ENCODE peak calls at places on chromosomes 1 and 21, in eight cellular contexts. One of them, this sample, is unnamed.

GRCh38 chr1:30518186-30518585 is 205.2 kb downstream of the MATN1 start:
- DNase-seq in esophagus squamous epithelium: no peak
- DNase-seq in tibial artery: peak; percentile 28
- DNase-seq in psoas muscle: no peak
- DNase-seq in thoracic aorta: no peak
- DNase-seq in HCT116: no peak
- DNase-seq in cardiac muscle cell: no peak
- DNase-seq in CD4-positive, alpha-beta memory T cell: no peak
- DNase-seq in this sample: no peak

GRCh38 chr1:177448652-177449351 is 278.0 kb downstream of the BRINP2 start:
- DNase-seq in esophagus squamous epithelium: no peak
- DNase-seq in tibial artery: no peak
- DNase-seq in psoas muscle: peak; percentile 55
- DNase-seq in thoracic aorta: no peak
- DNase-seq in HCT116: no peak
- DNase-seq in cardiac muscle cell: no peak
- DNase-seq in CD4-positive, alpha-beta memory T cell: no peak
- DNase-seq in this sample: no peak

GRCh38 chr1:61337037-61337436 is 254.7 kb downstream of the NFIA start:
- DNase-seq in esophagus squamous epithelium: no peak
- DNase-seq in tibial artery: no peak
- DNase-seq in psoas muscle: no peak
- DNase-seq in thoracic aorta: no peak
- DNase-seq in HCT116: no peak
- DNase-seq in cardiac muscle cell: no peak
- DNase-seq in CD4-positive, alpha-beta memory T cell: no peak
- DNase-seq in this sample: no peak

GRCh38 chr1:20626098-20626427 is 7.2 kb upstream of the PINK1 start:
- DNase-seq in esophagus squamous epithelium: no peak
- DNase-seq in tibial artery: no peak
- DNase-seq in psoas muscle: no peak
- DNase-seq in thoracic aorta: no peak
- DNase-seq in HCT116: no peak
- DNase-seq in cardiac muscle cell: no peak
- DNase-seq in CD4-positive, alpha-beta memory T cell: no peak
- DNase-seq in this sample: no peak

GRCh38 chr1:225882699-225883615 is 777 bp upstream of the TMEM63A start:
- DNase-seq in esophagus squamous epithelium: no peak
- DNase-seq in tibial artery: peak; percentile 83
- DNase-seq in psoas muscle: peak; percentile 71
- DNase-seq in thoracic aorta: no peak
- DNase-seq in HCT116: no peak
- DNase-seq in cardiac muscle cell: peak; percentile 51
- DNase-seq in CD4-positive, alpha-beta memory T cell: peak; percentile 32
- DNase-seq in this sample: peak; percentile 20

GRCh38 chr1:14835725-14836124 is 237.2 kb downstream of the KAZN start:
- DNase-seq in esophagus squamous epithelium: no peak
- DNase-seq in tibial artery: no peak
- DNase-seq in psoas muscle: no peak
- DNase-seq in thoracic aorta: no peak
- DNase-seq in HCT116: no peak
- DNase-seq in cardiac muscle cell: no peak
- DNase-seq in CD4-positive, alpha-beta memory T cell: no peak
- DNase-seq in this sample: no peak

GRCh38 chr21:29233611-29234540 is 64.8 kb upstream of the BACH1 start:
- DNase-seq in esophagus squamous epithelium: no peak
- DNase-seq in tibial artery: no peak
- DNase-seq in psoas muscle: no peak
- DNase-seq in thoracic aorta: no peak
- DNase-seq in HCT116: no peak
- DNase-seq in cardiac muscle cell: no peak
- DNase-seq in CD4-positive, alpha-beta memory T cell: no peak
- DNase-seq in this sample: no peak

GRCh38 chr1:165865941-165866340 is 38.5 kb downstream of the UCK2 start:
- DNase-seq in esophagus squamous epithelium: no peak
- DNase-seq in tibial artery: no peak
- DNase-seq in psoas muscle: no peak
- DNase-seq in thoracic aorta: no peak
- DNase-seq in HCT116: no peak
- DNase-seq in cardiac muscle cell: no peak
- DNase-seq in CD4-positive, alpha-beta memory T cell: no peak
- DNase-seq in this sample: no peak

GRCh38 chr1:212256404-212256803 is 28.8 kb upstream of the PPP2R5A start:
- DNase-seq in esophagus squamous epithelium: no peak
- DNase-seq in tibial artery: no peak
- DNase-seq in psoas muscle: no peak
- DNase-seq in thoracic aorta: no peak
- DNase-seq in HCT116: no peak
- DNase-seq in cardiac muscle cell: no peak
- DNase-seq in CD4-positive, alpha-beta memory T cell: peak; percentile 61
- DNase-seq in this sample: peak; percentile 93

GRCh38 chr1:52631759-52632331 is 1.1 kb upstream of the SHISAL2A start:
- DNase-seq in esophagus squamous epithelium: no peak
- DNase-seq in tibial artery: no peak
- DNase-seq in psoas muscle: no peak
- DNase-seq in thoracic aorta: no peak
- DNase-seq in HCT116: no peak
- DNase-seq in cardiac muscle cell: peak; percentile 17
- DNase-seq in CD4-positive, alpha-beta memory T cell: no peak
- DNase-seq in this sample: no peak

DNA sequence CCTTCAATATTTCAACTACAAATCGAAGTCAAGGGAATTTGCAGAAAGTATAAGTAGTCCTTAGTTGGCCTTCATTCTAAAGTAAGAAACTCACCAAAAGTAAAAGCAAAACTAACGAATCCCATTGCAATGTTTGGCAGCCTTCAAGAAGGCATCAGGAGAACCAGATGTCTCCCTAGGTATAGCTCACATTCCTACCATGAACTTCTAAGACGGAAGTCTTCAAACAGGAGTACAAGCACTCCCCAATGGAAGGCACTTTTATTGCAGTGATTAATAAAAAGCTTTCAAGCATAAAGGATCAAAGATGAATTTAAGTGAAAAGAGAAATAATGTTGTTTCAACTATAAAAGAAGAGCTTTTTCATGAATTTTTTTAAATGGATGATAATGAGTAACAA is 236.0 kb upstream of the NR5A2 start:
- DNase-seq in esophagus squamous epithelium: no peak
- DNase-seq in tibial artery: no peak
- DNase-seq in psoas muscle: no peak
- DNase-seq in thoracic aorta: no peak
- DNase-seq in HCT116: no peak
- DNase-seq in cardiac muscle cell: no peak
- DNase-seq in CD4-positive, alpha-beta memory T cell: no peak
- DNase-seq in this sample: no peak
- H3K4me3 ChIP-seq in esophagus squamous epithelium: no peak overlapping the region
- H3K4me3 ChIP-seq in tibial artery: no peak overlapping the region
- H3K4me3 ChIP-seq in psoas muscle: no peak overlapping the region
- H3K4me3 ChIP-seq in thoracic aorta: no peak overlapping the region
- H3K4me3 ChIP-seq in HCT116: no peak overlapping the region
- H3K4me3 ChIP-seq in cardiac muscle cell: no peak overlapping the region
- H3K4me3 ChIP-seq in CD4-positive, alpha-beta memory T cell: no peak overlapping the region
- H3K4me3 ChIP-seq in this sample: no peak overlapping the region

GRCh38 chr1:31797216-31797615 is 18.6 kb downstream of the SPOCD1 start:
- DNase-seq in esophagus squamous epithelium: no peak
- DNase-seq in tibial artery: peak; percentile 44
- DNase-seq in psoas muscle: peak; percentile 4
- DNase-seq in thoracic aorta: no peak
- DNase-seq in HCT116: no peak
- DNase-seq in cardiac muscle cell: no peak
- DNase-seq in CD4-positive, alpha-beta memory T cell: no peak
- DNase-seq in this sample: no peak

GRCh38 chr1:31796707-31797106 is 19.1 kb downstream of the SPOCD1 start:
- DNase-seq in esophagus squamous epithelium: no peak
- DNase-seq in tibial artery: peak; percentile 33
- DNase-seq in psoas muscle: peak; percentile 8
- DNase-seq in thoracic aorta: no peak
- DNase-seq in HCT116: no peak
- DNase-seq in cardiac muscle cell: no peak
- DNase-seq in CD4-positive, alpha-beta memory T cell: no peak
- DNase-seq in this sample: no peak

GRCh38 chr1:31798086-31798432 is 17.8 kb downstream of the SPOCD1 start:
- DNase-seq in esophagus squamous epithelium: no peak
- DNase-seq in tibial artery: peak; percentile 55
- DNase-seq in psoas muscle: peak; percentile 15
- DNase-seq in thoracic aorta: no peak
- DNase-seq in HCT116: no peak
- DNase-seq in cardiac muscle cell: no peak
- DNase-seq in CD4-positive, alpha-beta memory T cell: no peak
- DNase-seq in this sample: no peak

GRCh38 chr1:31795096-31795675 is 20.6 kb downstream of the SPOCD1 start:
- DNase-seq in esophagus squamous epithelium: no peak
- DNase-seq in tibial artery: peak; percentile 15
- DNase-seq in psoas muscle: peak; percentile 6
- DNase-seq in thoracic aorta: no peak
- DNase-seq in HCT116: no peak
- DNase-seq in cardiac muscle cell: no peak
- DNase-seq in CD4-positive, alpha-beta memory T cell: no peak
- DNase-seq in this sample: no peak

DNA sequence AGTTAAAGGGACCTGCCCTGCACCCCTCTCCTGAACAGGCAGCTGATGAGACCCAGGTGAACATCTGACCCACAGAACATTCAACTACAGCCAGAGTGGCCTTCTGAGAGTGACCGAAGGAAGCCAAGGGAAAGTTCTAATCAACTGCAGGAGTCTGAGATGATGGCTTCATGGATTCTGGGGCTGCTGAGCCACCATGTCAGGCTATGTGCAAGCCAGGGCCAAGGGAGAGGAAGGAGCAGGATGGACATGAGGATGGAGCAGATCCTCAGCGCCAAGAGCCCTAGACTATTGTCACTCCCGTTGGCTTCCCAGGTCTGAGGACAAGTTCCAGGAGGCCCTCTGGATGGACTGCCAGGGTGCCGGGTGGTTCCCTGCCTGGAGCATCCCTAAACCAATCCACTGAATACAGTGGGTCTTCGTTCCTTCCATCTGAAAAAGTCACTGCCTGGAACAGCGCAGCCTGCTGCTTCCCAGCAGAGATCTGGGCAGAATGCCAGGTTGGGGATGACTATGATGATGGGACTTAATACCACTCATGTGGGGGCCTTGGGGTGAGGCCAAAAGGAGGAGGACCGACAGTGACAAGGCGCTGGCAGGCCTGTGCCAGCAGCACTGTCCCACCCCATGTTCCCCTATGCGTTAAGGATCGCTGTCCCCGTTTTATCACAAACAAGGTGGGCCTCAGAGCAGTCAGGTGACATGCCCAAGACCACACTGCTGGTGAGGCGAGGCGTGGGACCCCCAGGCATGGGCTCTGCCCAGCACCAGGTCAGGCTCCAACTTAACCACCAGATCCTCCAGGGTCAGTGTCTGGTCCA is 19.8 kb downstream of the SPOCD1 start:
- DNase-seq in esophagus squamous epithelium: no peak
- DNase-seq in tibial artery: peak; percentile 51
- DNase-seq in psoas muscle: peak; percentile 44
- DNase-seq in thoracic aorta: no peak
- DNase-seq in HCT116: no peak
- DNase-seq in cardiac muscle cell: no peak
- DNase-seq in CD4-positive, alpha-beta memory T cell: no peak
- DNase-seq in this sample: no peak
- H3K4me1 ChIP-seq in esophagus squamous epithelium: peaks cover 13% of the 10 kb centered on the region
- H3K4me1 ChIP-seq in tibial artery: no peaks in the 10 kb centered on the region
- H3K4me1 ChIP-seq in psoas muscle: no peaks in the 10 kb centered on the region
- H3K4me1 ChIP-seq in thoracic aorta: peaks cover 5% of the 10 kb centered on the region
- H3K4me1 ChIP-seq in HCT116: peaks cover 44% of the 10 kb centered on the region
- H3K4me1 ChIP-seq in cardiac muscle cell: no peaks in the 10 kb centered on the region
- H3K4me1 ChIP-seq in CD4-positive, alpha-beta memory T cell: no peaks in the 10 kb centered on the region
- H3K4me1 ChIP-seq in this sample: no peaks in the 10 kb centered on the region

GRCh38 chr1:17569200-17570139 is 30.0 kb downstream of the ARHGEF10L start:
- DNase-seq in esophagus squamous epithelium: no peak
- DNase-seq in tibial artery: peak; percentile 99
- DNase-seq in psoas muscle: peak; percentile 87
- DNase-seq in thoracic aorta: peak; percentile 89
- DNase-seq in HCT116: peak; percentile 58
- DNase-seq in cardiac muscle cell: peak; percentile 19
- DNase-seq in CD4-positive, alpha-beta memory T cell: no peak
- DNase-seq in this sample: no peak

GRCh38 chr1:17570228-17570627 is 30.7 kb downstream of the ARHGEF10L start:
- DNase-seq in esophagus squamous epithelium: no peak
- DNase-seq in tibial artery: no peak
- DNase-seq in psoas muscle: no peak
- DNase-seq in thoracic aorta: no peak
- DNase-seq in HCT116: no peak
- DNase-seq in cardiac muscle cell: no peak
- DNase-seq in CD4-positive, alpha-beta memory T cell: no peak
- DNase-seq in this sample: no peak

GRCh38 chr1:17567582-17567981 is 28.1 kb downstream of the ARHGEF10L start:
- DNase-seq in esophagus squamous epithelium: no peak
- DNase-seq in tibial artery: peak; percentile 83
- DNase-seq in psoas muscle: no peak
- DNase-seq in thoracic aorta: no peak
- DNase-seq in HCT116: no peak
- DNase-seq in cardiac muscle cell: no peak
- DNase-seq in CD4-positive, alpha-beta memory T cell: no peak
- DNase-seq in this sample: no peak

GRCh38 chr1:17566892-17567291 is 27.4 kb downstream of the ARHGEF10L start:
- DNase-seq in esophagus squamous epithelium: no peak
- DNase-seq in tibial artery: no peak
- DNase-seq in psoas muscle: no peak
- DNase-seq in thoracic aorta: no peak
- DNase-seq in HCT116: no peak
- DNase-seq in cardiac muscle cell: no peak
- DNase-seq in CD4-positive, alpha-beta memory T cell: no peak
- DNase-seq in this sample: no peak

DNA sequence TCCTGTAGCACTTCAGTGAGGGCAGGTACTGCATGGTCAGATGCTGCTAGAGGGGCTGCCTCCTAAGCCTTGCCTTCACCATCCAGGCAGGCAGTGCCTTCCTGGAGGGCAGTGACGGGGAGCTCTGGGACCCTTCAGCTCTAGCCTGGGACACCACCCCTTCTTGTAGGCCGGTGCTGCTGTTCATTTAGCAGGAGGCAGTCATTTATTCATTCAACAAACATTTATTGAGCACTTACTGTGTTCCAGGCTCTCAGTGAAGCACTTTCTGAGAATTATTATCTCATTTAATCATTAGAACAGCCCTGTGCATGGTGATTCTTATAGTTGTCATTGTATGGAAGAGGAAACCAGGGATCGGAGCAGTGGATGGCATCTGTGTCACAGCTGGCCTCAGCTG is 28.5 kb downstream of the ARHGEF10L start:
- DNase-seq in esophagus squamous epithelium: no peak
- DNase-seq in tibial artery: no peak
- DNase-seq in psoas muscle: no peak
- DNase-seq in thoracic aorta: no peak
- DNase-seq in HCT116: no peak
- DNase-seq in cardiac muscle cell: no peak
- DNase-seq in CD4-positive, alpha-beta memory T cell: no peak
- DNase-seq in this sample: no peak
- H3K27ac ChIP-seq in esophagus squamous epithelium: peak overlapping the region; percentile 79
- H3K27ac ChIP-seq in tibial artery: peak overlapping the region; percentile 100
- H3K27ac ChIP-seq in psoas muscle: peak overlapping the region; percentile 71
- H3K27ac ChIP-seq in thoracic aorta: peak overlapping the region; percentile 99
- H3K27ac ChIP-seq in HCT116: no peak overlapping the region
- H3K27ac ChIP-seq in cardiac muscle cell: no peak overlapping the region
- H3K27ac ChIP-seq in CD4-positive, alpha-beta memory T cell: no peak overlapping the region
- H3K27ac ChIP-seq in this sample: no peak overlapping the region

DNA sequence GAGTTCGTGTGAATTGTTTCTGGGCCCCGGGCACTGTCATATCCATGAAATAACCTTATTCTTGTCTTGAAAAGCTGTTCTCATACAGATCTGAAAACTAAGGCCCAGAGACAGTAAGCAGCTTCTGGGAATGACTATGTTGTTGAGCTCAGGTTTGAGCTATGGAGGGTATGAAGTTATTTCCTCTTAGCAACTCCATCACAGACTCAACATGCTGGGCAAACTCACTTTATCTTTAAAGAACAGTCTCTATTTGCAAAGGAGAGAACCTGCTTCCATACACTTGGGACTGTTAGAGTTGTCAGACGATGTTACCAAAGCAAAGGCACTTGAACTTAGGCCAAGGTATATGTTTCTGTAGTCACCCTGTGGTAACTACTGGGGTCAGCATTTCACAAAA is 90.0 kb downstream of the GPR88 start:
- DNase-seq in esophagus squamous epithelium: no peak
- DNase-seq in tibial artery: no peak
- DNase-seq in psoas muscle: no peak
- DNase-seq in thoracic aorta: no peak
- DNase-seq in HCT116: no peak
- DNase-seq in cardiac muscle cell: no peak
- DNase-seq in CD4-positive, alpha-beta memory T cell: no peak
- DNase-seq in this sample: no peak
- H3K4me3 ChIP-seq in esophagus squamous epithelium: no peak overlapping the region
- H3K4me3 ChIP-seq in tibial artery: no peak overlapping the region
- H3K4me3 ChIP-seq in psoas muscle: no peak overlapping the region
- H3K4me3 ChIP-seq in thoracic aorta: no peak overlapping the region
- H3K4me3 ChIP-seq in HCT116: no peak overlapping the region
- H3K4me3 ChIP-seq in cardiac muscle cell: no peak overlapping the region
- H3K4me3 ChIP-seq in CD4-positive, alpha-beta memory T cell: no peak overlapping the region
- H3K4me3 ChIP-seq in this sample: no peak overlapping the region

This sample was measured in CD4-positive, CD25-positive, alpha-beta regulatory T cell.